ENCODE peak calls at places on chromosomes 3 and 15, in four cellular contexts. M is mesendoderm, X is prostate gland, T is upper lobe of right lung. I is an unnamed sample. For H3K4me1, the result is how much of the 10 kb centered on the place peaks cover.

GRCh38 chr15:69462030-69462492 is 9.4 kb downstream of the RPLP1 start:
- DNase-seq in M (no peak), T (peak), X (no peak), I (no peak)

GRCh38 chr3:155007729-155008128 is 72.4 kb upstream of the MME start:
- DNase-seq in X (no peak), T (no peak), M (peak), I (no peak)

GRCh38 chr3:155744091-155744625 is 713 bp downstream of the PLCH1 start:
- DNase-seq in X (peak), T (peak), M (peak), I (no peak)

GRCh38 chr3:156253150-156253549 is 132.8 kb downstream of the KCNAB1 start:
- DNase-seq in T (no peak), X (no peak), M (no peak), I (no peak)

GRCh38 chr3:16828815-16829214 is 55.9 kb upstream of the PLCL2 start:
- DNase-seq in T (no peak), M (peak), X (no peak), I (no peak)

GRCh38 chr3:114709102-114709501 is 415.3 kb downstream of the TIGIT start:
- DNase-seq in T (no peak), X (no peak), M (no peak), I (no peak)

GRCh38 chr3:156750191-156750873 is 75.8 kb upstream of the LEKR1 start:
- DNase-seq in X (no peak), T (no peak), M (peak), I (no peak)

GRCh38 chr3:57757642-57758297 is 1.7 kb downstream of the SLMAP start:
- DNase-seq in M (peak), T (peak), X (peak), I (no peak)

GRCh38 chr15:20340331-20340811 is 201.2 kb downstream of the GOLGA6L6 start:
- DNase-seq in M (no peak), X (peak), T (peak), I (peak)

GRCh38 chr15:58773024-58773423 is 1.9 kb downstream of the MINDY2 start:
- DNase-seq in X (no peak), M (no peak), T (no peak), I (no peak)

GRCh38 chr3:86865506-86865905 is 125.4 kb downstream of the VGLL3 start:
- DNase-seq in T (no peak), M (peak), X (no peak), I (no peak)

GRCh38 chr15:33032053-33032452 is 162.5 kb downstream of the FMN1 start:
- DNase-seq in M (no peak), T (no peak), X (no peak), I (no peak)

GRCh38 chr15:41241251-41241964 is 10.3 kb downstream of the CHP1 start:
- DNase-seq in M (no peak), T (no peak), X (no peak), I (no peak)

GRCh38 chr3:132343018-132343612 is 25.9 kb downstream of the ACP3 start:
- DNase-seq in M (peak), T (no peak), X (peak), I (peak)

GRCh38 chr3:76307556-76307955 is 522.2 kb upstream of the ZNF717 start:
- DNase-seq in T (no peak), M (no peak), X (no peak), I (no peak)

GRCh38 chr3:31077021-31077601 is 182.7 kb upstream of the GADL1 start:
- DNase-seq in X (no peak), T (no peak), M (peak), I (no peak)

GRCh38 chr15:65816441-65816840 is 24.3 kb upstream of the DENND4A start:
- DNase-seq in M (no peak), X (no peak), T (no peak), I (no peak)

GRCh38 chr15:40050788-40051615 is 12.0 kb upstream of the SRP14 start:
- DNase-seq in M (peak), X (no peak), T (no peak), I (peak)
- H3K4me1 ChIP-seq in M (under half), X (under half), T (under half), I (under half)

GRCh38 chr3:186544281-186544680 is at the start of gene CRYGS:
- DNase-seq in M (no peak), T (no peak), X (no peak), I (no peak)
- H3K4me1 ChIP-seq in M (under half), T (under half), X (under half), I (under half)

GRCh38 chr15:67103021-67103420 is 37.6 kb downstream of the SMAD3 start:
- DNase-seq in T (no peak), M (no peak), X (no peak), I (no peak)

GRCh38 chr15:67105065-67105951 is 39.9 kb downstream of the SMAD3 start:
- DNase-seq in M (peak), T (no peak), X (peak), I (peak)

GRCh38 chr15:67103869-67104268 is 38.5 kb downstream of the SMAD3 start:
- DNase-seq in T (no peak), X (no peak), M (no peak), I (no peak)

GRCh38 chr15:67103432-67103831 is 38.0 kb downstream of the SMAD3 start:
- DNase-seq in M (no peak), T (no peak), X (no peak), I (no peak)

DNA sequence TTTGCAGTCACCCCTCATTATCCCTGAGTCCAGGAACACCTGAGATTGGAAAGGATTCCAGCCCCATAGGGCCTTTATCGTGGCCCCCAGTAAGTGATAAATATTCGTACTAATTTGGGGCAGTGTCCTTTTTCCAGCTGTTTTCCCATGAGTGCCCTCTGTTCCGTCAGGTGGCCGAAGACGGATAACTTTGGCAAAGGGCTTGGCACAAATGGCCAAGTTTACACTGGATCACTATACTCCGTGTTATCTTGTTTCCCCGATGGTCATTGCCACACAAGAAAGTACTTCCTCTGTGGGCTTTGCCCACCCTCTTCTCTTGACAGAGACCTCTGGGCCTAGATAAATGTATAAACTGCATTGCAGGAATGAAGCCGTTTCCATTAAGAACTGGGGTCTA is 39.1 kb downstream of the SMAD3 start:
- DNase-seq in X (no peak), M (no peak), T (no peak), I (no peak)
- H3K4me1 ChIP-seq in X (under half), M (under half), T (half or more), I (half or more)

DNA sequence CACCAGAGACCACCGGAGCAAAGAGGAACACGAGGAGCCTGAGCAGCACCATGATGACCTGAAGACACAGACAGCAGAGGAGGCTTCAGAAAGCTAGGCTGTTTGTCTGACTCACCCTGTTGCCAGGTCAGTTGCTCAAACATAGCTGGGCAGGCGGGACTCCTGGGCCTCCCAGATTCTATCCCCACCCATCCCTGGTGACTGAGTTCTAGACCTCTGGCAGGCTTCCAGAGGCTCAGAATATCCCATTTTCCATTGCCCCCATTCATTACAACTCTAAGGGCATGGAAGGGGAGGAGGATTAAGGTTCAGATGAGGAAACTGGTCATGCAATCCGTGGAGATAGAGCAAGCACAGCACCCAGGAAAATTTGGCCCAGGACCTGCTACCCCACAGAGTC is at the start of gene CDHR4:
- DNase-seq in X (no peak), M (no peak), T (no peak), I (peak)
- H3K4me1 ChIP-seq in X (under half), M (under half), T (under half), I (under half)

GRCh38 chr3:171454026-171454425 is 6.2 kb downstream of the TNIK start:
- DNase-seq in T (no peak), M (no peak), X (no peak), I (no peak)
- H3K4me1 ChIP-seq in T (under half), M (under half), X (under half), I (under half)

GRCh38 chr3:188049890-188050530 is 103.9 kb upstream of the LPP start:
- DNase-seq in M (no peak), T (no peak), X (no peak), I (no peak)

GRCh38 chr3:188043891-188044290 is 110.1 kb upstream of the LPP start:
- DNase-seq in T (no peak), M (no peak), X (no peak), I (no peak)

GRCh38 chr3:188046561-188047213 is 107.3 kb upstream of the LPP start:
- DNase-seq in M (no peak), X (no peak), T (no peak), I (no peak)

GRCh38 chr3:188051801-188052228 is 102.1 kb upstream of the LPP start:
- DNase-seq in M (no peak), T (no peak), X (no peak), I (peak)

DNA sequence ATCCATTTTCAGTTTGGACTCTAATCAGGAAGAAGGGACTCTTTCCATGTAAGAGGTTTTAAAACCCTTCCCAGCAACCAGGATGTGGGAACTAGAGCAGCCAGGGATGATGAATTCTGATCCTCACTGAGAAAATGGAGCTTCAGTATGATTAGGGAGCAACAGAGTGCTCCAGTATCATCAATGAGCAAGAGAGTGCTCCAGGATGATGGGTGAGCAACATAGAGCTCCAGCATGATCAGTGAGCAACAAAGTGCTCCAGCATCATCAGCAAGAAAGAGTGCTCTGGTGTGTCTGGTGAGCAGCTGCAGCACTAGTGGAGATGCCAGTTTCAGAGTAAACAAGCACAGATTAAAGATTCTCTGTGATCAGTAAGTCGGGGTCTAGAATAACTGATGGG is 106.4 kb upstream of the LPP start:
- DNase-seq in M (no peak), X (no peak), T (no peak), I (no peak)
- H3K4me1 ChIP-seq in M (under half), X (under half), T (under half), I (under half)

GRCh38 chr3:19948192-19948591 is 1.3 kb downstream of the RAB5A start:
- DNase-seq in X (no peak), M (no peak), T (no peak), I (no peak)

GRCh38 chr3:19946832-19947548 is at the start of gene RAB5A:
- DNase-seq in T (peak), X (peak), M (peak), I (peak)

GRCh38 chr3:19946291-19946831 is 536 bp upstream of the RAB5A start:
- DNase-seq in X (no peak), M (no peak), T (no peak), I (no peak)

GRCh38 chr3:19947549-19948071 is 713 bp downstream of the RAB5A start:
- DNase-seq in X (peak), T (no peak), M (peak), I (peak)

GRCh38 chr3:19950316-19950715 is 3.4 kb downstream of the RAB5A start:
- DNase-seq in M (no peak), T (no peak), X (no peak), I (no peak)
- H3K4me1 ChIP-seq in M (under half), T (under half), X (under half), I (under half)

GRCh38 chr15:92047900-92048299 is 194.4 kb downstream of the SLCO3A1 start:
- DNase-seq in M (no peak), X (no peak), T (no peak), I (no peak)
- H3K4me1 ChIP-seq in M (under half), X (under half), T (under half), I (under half)

I was measured in tibial artery.